ENCODE peak calls at places on chromosomes 16 and 17, in five cellular contexts. J, D, M, R and O are unnamed samples.
A peak's percentile ranks its signal among the peaks of the same experiment; 100 is the strongest.

GRCh38 chr16:6493555-6493954 is 839.1 kb upstream of the RBFOX1 start:
- DNase-seq in J (no peak), D (no peak), M (no peak), R (no peak), O (no peak)

GRCh38 chr16:54283735-54284318 is 2.8 kb downstream of the IRX3 start:
- DNase-seq in J (peak; percentile 27), D (no peak), M (no peak), R (peak; percentile 67), O (no peak)

GRCh38 chr17:72706396-72706981 is 386.0 kb downstream of the SLC39A11 start:
- DNase-seq in J (no peak), D (no peak), M (no peak), R (no peak), O (no peak)

GRCh38 chr17:9432867-9433495 is 142.6 kb downstream of the STX8 start:
- DNase-seq in J (no peak), D (no peak), M (no peak), R (no peak), O (no peak)

GRCh38 chr17:37365589-37365988 is 10.2 kb upstream of the C17orf78 start:
- DNase-seq in J (no peak), D (no peak), M (no peak), R (peak; percentile 46), O (no peak)

GRCh38 chr16:28914325-28914724 is 10.7 kb downstream of the RABEP2 start:
- DNase-seq in J (no peak), D (no peak), M (no peak), R (no peak), O (no peak)

GRCh38 chr16:47695746-47696145 is 234.6 kb downstream of the PHKB start:
- DNase-seq in J (no peak), D (no peak), M (no peak), R (no peak), O (no peak)

GRCh38 chr17:17170346-17170976 is 35.7 kb downstream of the PLD6 start:
- DNase-seq in J (no peak), D (no peak), M (no peak), R (peak; percentile 38), O (peak; percentile 34)

GRCh38 chr17:79154951-79155557 is 80.4 kb downstream of the ENGASE start:
- DNase-seq in J (no peak), D (no peak), M (no peak), R (no peak), O (no peak)

GRCh38 chr17:57672205-57672632 is 72.9 kb downstream of the CCDC182 start:
- DNase-seq in J (no peak), D (no peak), M (no peak), R (peak; percentile 79), O (peak; percentile 36)
- TF ChIP-seq CTCF in J (no peak), D (no peak), M (no peak), R (peak; percentile 1), O (peak; percentile 63)

GRCh38 chr17:76888661-76889060 is 20.5 kb downstream of the MGAT5B start:
- DNase-seq in J (peak; percentile 36), D (no peak), M (no peak), R (no peak), O (no peak)
- TF ChIP-seq CTCF in J (peak; percentile 24), D (no peak), M (no peak), R (no peak), O (no peak)

GRCh38 chr16:51442140-51442539 is 291.1 kb upstream of the SALL1 start:
- DNase-seq in J (no peak), D (no peak), M (no peak), R (no peak), O (no peak)

GRCh38 chr16:51449441-51449840 is 298.4 kb upstream of the SALL1 start:
- DNase-seq in J (peak; percentile 23), D (no peak), M (no peak), R (no peak), O (no peak)

GRCh38 chr16:51441331-51441730 is 290.3 kb upstream of the SALL1 start:
- DNase-seq in J (no peak), D (no peak), M (no peak), R (no peak), O (no peak)

GRCh38 chr16:51440096-51440495 is 289.0 kb upstream of the SALL1 start:
- DNase-seq in J (no peak), D (no peak), M (no peak), R (no peak), O (no peak)

DNA sequence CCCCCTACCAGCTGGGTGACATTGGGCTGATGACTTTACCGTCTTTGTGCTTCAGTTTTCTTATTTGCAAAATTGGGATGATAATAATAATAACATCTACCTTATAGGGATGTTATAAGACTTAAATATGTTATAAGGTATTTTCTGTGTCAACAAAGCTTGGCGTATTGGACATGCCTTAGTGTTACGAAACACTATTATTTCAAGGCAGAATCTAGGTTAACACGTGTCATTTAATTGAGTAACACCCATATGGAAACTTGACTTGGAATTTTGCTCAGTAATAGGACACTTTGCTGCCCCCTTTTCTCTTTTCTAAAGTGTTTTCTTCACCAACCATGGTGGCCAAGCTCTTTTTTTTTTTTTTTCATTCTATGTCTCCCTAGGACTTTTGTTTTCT is 294.2 kb upstream of the SALL1 start:
- DNase-seq in J (no peak), D (no peak), M (no peak), R (peak; percentile 74), O (peak; percentile 5)
- TF ChIP-seq CTCF in J (no peak), D (no peak), M (no peak), R (no peak), O (no peak)

DNA sequence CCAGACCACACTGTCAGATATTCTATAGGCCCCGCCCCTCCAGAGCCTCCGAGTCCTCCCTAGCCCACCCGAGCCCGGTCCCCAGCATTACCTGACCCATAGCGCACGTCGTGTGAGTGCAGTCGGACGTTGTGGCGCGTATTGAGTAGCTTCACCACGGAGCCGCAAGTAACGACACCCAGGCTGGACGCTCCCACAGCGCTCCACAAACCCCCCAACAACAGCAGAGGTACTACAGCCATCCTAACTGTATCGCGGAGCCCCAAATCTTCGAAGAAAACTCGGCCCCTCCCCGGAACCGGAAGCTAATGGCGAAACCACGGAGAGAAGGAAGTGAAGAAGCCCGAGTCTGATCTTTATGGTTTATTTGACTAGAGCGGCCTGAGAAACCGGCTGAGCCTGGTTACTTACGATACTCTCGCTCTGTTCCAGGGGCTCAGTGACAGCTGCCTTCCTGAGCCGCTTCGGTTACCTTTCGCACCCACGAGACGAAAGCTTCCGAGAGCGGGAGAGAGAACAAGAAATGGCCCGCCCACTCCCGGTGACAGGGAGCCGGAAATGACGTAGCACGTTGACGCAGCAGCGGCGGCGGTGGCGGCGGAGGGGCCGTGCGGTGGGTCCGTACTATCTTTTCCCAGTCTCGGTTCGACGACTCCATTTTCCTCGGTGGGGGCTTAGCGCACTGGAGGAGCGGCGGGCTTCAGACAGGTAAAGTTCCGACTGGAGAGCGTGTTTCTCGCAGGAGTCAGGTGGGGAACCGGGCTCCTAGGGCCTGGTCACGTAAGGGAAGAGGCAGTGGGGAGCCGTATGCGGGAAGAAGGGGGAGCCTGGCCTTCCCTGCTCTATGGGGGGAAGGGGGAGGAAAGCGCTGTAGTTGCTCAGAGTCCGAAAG is at the start of the genes SDF2 and SUPT6H:
- DNase-seq in J (peak; percentile 96), D (peak; percentile 53), M (peak; percentile 67), R (peak; percentile 86), O (peak; percentile 92)
- TF ChIP-seq CTCF in J (no peak), D (no peak), M (peak; percentile 29), R (no peak), O (no peak)

DNA sequence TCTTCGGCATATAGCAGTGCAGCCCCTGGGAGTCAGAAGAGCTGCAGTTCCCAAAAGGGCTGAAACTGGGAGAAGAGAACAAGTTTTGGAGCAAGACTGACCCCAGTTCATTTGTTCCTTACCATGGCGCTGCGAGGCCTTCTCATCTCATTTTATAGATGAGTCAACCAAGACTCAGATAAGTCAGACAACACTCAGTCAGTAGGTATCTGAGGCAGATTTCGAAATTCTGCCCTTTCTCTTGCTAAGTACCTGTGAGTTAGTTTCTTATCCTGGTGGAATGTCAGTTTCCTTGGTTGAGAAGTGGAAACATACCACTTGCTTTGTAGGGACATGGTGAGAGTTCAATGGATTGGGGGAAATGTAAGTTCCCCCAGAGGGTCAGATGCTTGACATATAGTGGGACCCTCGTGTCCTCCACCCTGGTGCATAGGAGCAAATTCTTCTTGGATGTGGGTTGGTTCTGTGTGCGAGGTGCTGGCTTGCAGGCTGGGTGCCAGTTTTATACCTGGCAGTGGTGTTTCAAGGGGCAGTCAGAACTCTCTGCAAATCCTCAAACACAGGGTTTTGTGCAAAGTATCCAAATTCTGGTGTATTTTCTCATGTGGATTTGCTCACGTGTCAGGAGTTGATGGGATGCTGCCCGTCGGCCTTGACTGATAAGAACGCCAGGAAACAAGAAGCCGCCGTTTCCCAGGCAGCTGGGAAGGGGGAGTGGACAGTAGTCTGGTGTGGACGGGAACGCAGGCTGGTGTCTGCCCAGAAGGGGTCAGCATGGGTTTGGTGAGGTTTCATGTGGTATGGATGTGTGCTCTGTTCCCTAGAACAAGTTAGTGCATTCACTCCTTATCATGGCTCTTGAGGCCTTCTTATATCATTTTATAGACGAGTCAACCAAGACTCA is 61.1 kb upstream of the CIBAR2 start:
- DNase-seq in J (no peak), D (no peak), M (no peak), R (peak; percentile 82), O (peak; percentile 94)
- TF ChIP-seq CTCF in J (no peak), D (no peak), M (no peak), R (no peak), O (no peak)

GRCh38 chr17:56786989-56787482 is 46.7 kb downstream of the C17orf67 start:
- DNase-seq in J (no peak), D (no peak), M (peak; percentile 19), R (peak; percentile 97), O (peak; percentile 86)

GRCh38 chr17:56785997-56786680 is 47.6 kb downstream of the C17orf67 start:
- DNase-seq in J (no peak), D (no peak), M (no peak), R (peak; percentile 47), O (no peak)

GRCh38 chr17:56779898-56780777 is 53.6 kb downstream of the C17orf67 start:
- DNase-seq in J (peak; percentile 88), D (no peak), M (peak; percentile 13), R (peak; percentile 79), O (peak; percentile 74)

GRCh38 chr17:56781944-56782737 is 51.6 kb downstream of the C17orf67 start:
- DNase-seq in J (no peak), D (no peak), M (no peak), R (no peak), O (no peak)

GRCh38 chr17:56785396-56785795 is 48.3 kb downstream of the C17orf67 start:
- DNase-seq in J (no peak), D (no peak), M (no peak), R (peak; percentile 83), O (peak; percentile 25)
- TF ChIP-seq CTCF in J (no peak), D (no peak), M (no peak), R (no peak), O (no peak)